ENCODE peak calls at places on chromosomes 6 and 20, in four cellular contexts. One of them, this sample, is unnamed.
A peak's percentile ranks its signal among the peaks of the same experiment; 100 is the strongest.

GRCh38 chr20:36573798-36574277 is 441 bp downstream of the TGIF2 start:
- DNase-seq in GM12878: no peak
- DNase-seq in MCF 10A: no peak
- DNase-seq in progenitor cell of endocrine pancreas: peak; percentile 38
- DNase-seq in this sample: no peak

GRCh38 chr6:8017276-8017701 is 46.9 kb downstream of the BLOC1S5 start:
- DNase-seq in MCF 10A: no peak
- DNase-seq in GM12878: no peak
- DNase-seq in progenitor cell of endocrine pancreas: no peak
- DNase-seq in this sample: no peak

GRCh38 chr6:166253277-166254229 is 54.6 kb downstream of the PRR18 start:
- DNase-seq in progenitor cell of endocrine pancreas: no peak
- DNase-seq in GM12878: no peak
- DNase-seq in MCF 10A: no peak
- DNase-seq in this sample: peak; percentile 48

GRCh38 chr6:111603648-111604047 is 2.0 kb downstream of the TRAF3IP2 start:
- DNase-seq in GM12878: no peak
- DNase-seq in progenitor cell of endocrine pancreas: no peak
- DNase-seq in MCF 10A: no peak
- DNase-seq in this sample: no peak

GRCh38 chr6:107679457-107679856 is 144.7 kb downstream of the SCML4 start:
- DNase-seq in progenitor cell of endocrine pancreas: no peak
- DNase-seq in MCF 10A: no peak
- DNase-seq in GM12878: no peak
- DNase-seq in this sample: no peak

GRCh38 chr20:40657526-40657925 is 31.5 kb downstream of the MAFB start:
- DNase-seq in MCF 10A: no peak
- DNase-seq in GM12878: no peak
- DNase-seq in progenitor cell of endocrine pancreas: no peak
- DNase-seq in this sample: no peak

GRCh38 chr6:68641172-68641571 is 6.1 kb downstream of the ADGRB3 start:
- DNase-seq in MCF 10A: no peak
- DNase-seq in progenitor cell of endocrine pancreas: no peak
- DNase-seq in GM12878: no peak
- DNase-seq in this sample: no peak

GRCh38 chr6:144467153-144467762 is 182.1 kb downstream of the UTRN start:
- DNase-seq in MCF 10A: no peak
- DNase-seq in progenitor cell of endocrine pancreas: no peak
- DNase-seq in GM12878: no peak
- DNase-seq in this sample: no peak

GRCh38 chr6:155310596-155310995 is 3.7 kb downstream of the TFB1M start:
- DNase-seq in GM12878: no peak
- DNase-seq in progenitor cell of endocrine pancreas: no peak
- DNase-seq in MCF 10A: peak; percentile 30
- DNase-seq in this sample: no peak

GRCh38 chr6:113695506-113695905 is 161.6 kb upstream of the MARCKS start:
- DNase-seq in GM12878: no peak
- DNase-seq in progenitor cell of endocrine pancreas: no peak
- DNase-seq in MCF 10A: peak; percentile 57
- DNase-seq in this sample: no peak

GRCh38 chr20:44104807-44105517 is 82.0 kb downstream of the JPH2 start:
- DNase-seq in progenitor cell of endocrine pancreas: no peak
- DNase-seq in MCF 10A: peak; percentile 96
- DNase-seq in GM12878: no peak
- DNase-seq in this sample: no peak

GRCh38 chr6:167580512-167580911 is 246.2 kb upstream of the AFDN start:
- DNase-seq in progenitor cell of endocrine pancreas: no peak
- DNase-seq in MCF 10A: no peak
- DNase-seq in GM12878: no peak
- DNase-seq in this sample: no peak

GRCh38 chr6:170003027-170003426 is 251.6 kb downstream of the ERMARD start:
- DNase-seq in MCF 10A: no peak
- DNase-seq in progenitor cell of endocrine pancreas: no peak
- DNase-seq in GM12878: no peak
- DNase-seq in this sample: no peak

GRCh38 chr20:57395111-57395959 is 4.1 kb downstream of the RBM38 start:
- DNase-seq in progenitor cell of endocrine pancreas: no peak
- DNase-seq in MCF 10A: peak; percentile 18
- DNase-seq in GM12878: no peak
- DNase-seq in this sample: peak; percentile 19

GRCh38 chr6:7052441-7052936 is 55.3 kb upstream of the RREB1 start:
- DNase-seq in progenitor cell of endocrine pancreas: no peak
- DNase-seq in GM12878: no peak
- DNase-seq in MCF 10A: no peak
- DNase-seq in this sample: peak; percentile 21

GRCh38 chr20:44745560-44746366 is at the start of gene KCNK15:
- DNase-seq in GM12878: no peak
- DNase-seq in MCF 10A: no peak
- DNase-seq in progenitor cell of endocrine pancreas: peak; percentile 24
- DNase-seq in this sample: peak; percentile 47

GRCh38 chr20:43726811-43727338 is at the start of gene GTSF1L:
- DNase-seq in progenitor cell of endocrine pancreas: no peak
- DNase-seq in MCF 10A: peak; percentile 15
- DNase-seq in GM12878: no peak
- DNase-seq in this sample: no peak

GRCh38 chr6:55704421-55704820 is 125.4 kb upstream of the HMGCLL1 start:
- DNase-seq in progenitor cell of endocrine pancreas: no peak
- DNase-seq in GM12878: no peak
- DNase-seq in MCF 10A: peak; percentile 27
- DNase-seq in this sample: no peak

GRCh38 chr20:41900292-41900691 is 282.1 kb upstream of the CHD6 start:
- DNase-seq in progenitor cell of endocrine pancreas: no peak
- DNase-seq in GM12878: no peak
- DNase-seq in MCF 10A: no peak
- DNase-seq in this sample: no peak

GRCh38 chr6:28673800-28674671 is 148.4 kb downstream of the GPX5 start:
- DNase-seq in progenitor cell of endocrine pancreas: peak; percentile 25
- DNase-seq in GM12878: peak; percentile 48
- DNase-seq in MCF 10A: peak; percentile 75
- DNase-seq in this sample: peak; percentile 67

GRCh38 chr20:35104685-35105295 is 12.2 kb upstream of the TRPC4AP start:
- DNase-seq in MCF 10A: no peak
- DNase-seq in progenitor cell of endocrine pancreas: no peak
- DNase-seq in GM12878: no peak
- DNase-seq in this sample: no peak

GRCh38 chr6:36627141-36627540 is 33.0 kb downstream of the SRSF3 start:
- DNase-seq in progenitor cell of endocrine pancreas: no peak
- DNase-seq in GM12878: no peak
- DNase-seq in MCF 10A: no peak
- DNase-seq in this sample: no peak

GRCh38 chr20:42159794-42160193 is 541.6 kb upstream of the CHD6 start:
- DNase-seq in progenitor cell of endocrine pancreas: no peak
- DNase-seq in MCF 10A: no peak
- DNase-seq in GM12878: no peak
- DNase-seq in this sample: no peak

GRCh38 chr6:100134703-100135102 is 140.7 kb upstream of the MCHR2 start:
- DNase-seq in GM12878: no peak
- DNase-seq in MCF 10A: no peak
- DNase-seq in progenitor cell of endocrine pancreas: no peak
- DNase-seq in this sample: no peak

GRCh38 chr6:155493694-155494143 is 38.1 kb upstream of the NOX3 start:
- DNase-seq in progenitor cell of endocrine pancreas: no peak
- DNase-seq in MCF 10A: peak; percentile 95
- DNase-seq in GM12878: peak; percentile 56
- DNase-seq in this sample: no peak

GRCh38 chr6:155177369-155177961 is 86.3 kb upstream of the CLDN20 start:
- DNase-seq in GM12878: no peak
- DNase-seq in progenitor cell of endocrine pancreas: no peak
- DNase-seq in MCF 10A: peak; percentile 73
- DNase-seq in this sample: no peak

GRCh38 chr6:169092375-169092774 is 161.3 kb downstream of the THBS2 start:
- DNase-seq in progenitor cell of endocrine pancreas: no peak
- DNase-seq in GM12878: no peak
- DNase-seq in MCF 10A: no peak
- DNase-seq in this sample: no peak

GRCh38 chr20:44886276-44886671 is 769 bp downstream of the YWHAB start:
- DNase-seq in progenitor cell of endocrine pancreas: no peak
- DNase-seq in GM12878: no peak
- DNase-seq in MCF 10A: no peak
- DNase-seq in this sample: no peak

GRCh38 chr20:54132612-54133433 is 41.0 kb downstream of the CYP24A1 start:
- DNase-seq in MCF 10A: peak; percentile 99
- DNase-seq in GM12878: no peak
- DNase-seq in progenitor cell of endocrine pancreas: no peak
- DNase-seq in this sample: no peak

GRCh38 chr20:19661717-19662637 is 96.1 kb upstream of the RIN2 start:
- DNase-seq in progenitor cell of endocrine pancreas: peak; percentile 52
- DNase-seq in GM12878: no peak
- DNase-seq in MCF 10A: peak; percentile 73
- DNase-seq in this sample: peak; percentile 77

GRCh38 chr6:89242574-89243330 is 25.6 kb upstream of the GABRR1 start:
- DNase-seq in MCF 10A: peak; percentile 62
- DNase-seq in GM12878: no peak
- DNase-seq in progenitor cell of endocrine pancreas: no peak
- DNase-seq in this sample: no peak

GRCh38 chr6:25831532-25832306 is at the start of gene SLC17A1:
- DNase-seq in GM12878: no peak
- DNase-seq in progenitor cell of endocrine pancreas: no peak
- DNase-seq in MCF 10A: no peak
- DNase-seq in this sample: no peak
- TF ChIP-seq CTCF in GM12878: no peak
- TF ChIP-seq CTCF in progenitor cell of endocrine pancreas: peak; percentile 34
- TF ChIP-seq CTCF in MCF 10A: no peak
- TF ChIP-seq CTCF in this sample: no peak

GRCh38 chr6:134826889-134827737 is 122.8 kb downstream of the ALDH8A1 start:
- DNase-seq in GM12878: no peak
- DNase-seq in MCF 10A: peak; percentile 97
- DNase-seq in progenitor cell of endocrine pancreas: no peak
- DNase-seq in this sample: no peak
- TF ChIP-seq CTCF in GM12878: no peak
- TF ChIP-seq CTCF in MCF 10A: peak; percentile 22
- TF ChIP-seq CTCF in progenitor cell of endocrine pancreas: no peak
- TF ChIP-seq CTCF in this sample: no peak

GRCh38 chr6:4496284-4496683 is 279.9 kb upstream of the CDYL start:
- DNase-seq in MCF 10A: no peak
- DNase-seq in GM12878: no peak
- DNase-seq in progenitor cell of endocrine pancreas: no peak
- DNase-seq in this sample: no peak
- TF ChIP-seq CTCF in MCF 10A: no peak
- TF ChIP-seq CTCF in GM12878: no peak
- TF ChIP-seq CTCF in progenitor cell of endocrine pancreas: no peak
- TF ChIP-seq CTCF in this sample: no peak

GRCh38 chr20:8043687-8044278 is 24.2 kb upstream of the TMX4 start:
- DNase-seq in progenitor cell of endocrine pancreas: no peak
- DNase-seq in MCF 10A: peak; percentile 65
- DNase-seq in GM12878: no peak
- DNase-seq in this sample: no peak

GRCh38 chr20:8033447-8033846 is 13.9 kb upstream of the TMX4 start:
- DNase-seq in MCF 10A: no peak
- DNase-seq in GM12878: no peak
- DNase-seq in progenitor cell of endocrine pancreas: no peak
- DNase-seq in this sample: no peak

GRCh38 chr20:8036771-8037170 is 17.2 kb upstream of the TMX4 start:
- DNase-seq in MCF 10A: no peak
- DNase-seq in GM12878: no peak
- DNase-seq in progenitor cell of endocrine pancreas: no peak
- DNase-seq in this sample: no peak

DNA sequence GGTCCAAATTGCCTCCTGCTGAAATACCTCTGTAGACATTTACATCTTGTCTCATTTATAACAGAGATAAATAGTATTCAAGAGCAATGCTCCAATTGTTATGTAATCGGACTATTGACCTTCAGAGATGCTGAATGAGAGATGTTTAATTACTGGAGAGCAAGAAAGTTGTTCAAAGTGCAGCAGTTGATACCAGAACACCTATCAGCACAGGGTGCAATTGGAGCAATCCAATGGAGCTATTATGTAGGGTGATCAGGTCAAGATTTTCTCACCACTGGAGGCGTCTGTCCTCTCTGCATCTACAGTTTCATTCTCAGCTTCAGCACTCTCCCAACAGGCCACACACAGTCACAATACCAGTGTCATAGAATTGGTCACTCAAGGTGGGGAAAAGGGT is 19.5 kb upstream of the TMX4 start:
- DNase-seq in GM12878: no peak
- DNase-seq in MCF 10A: no peak
- DNase-seq in progenitor cell of endocrine pancreas: no peak
- DNase-seq in this sample: no peak
- TF ChIP-seq CTCF in GM12878: no peak
- TF ChIP-seq CTCF in MCF 10A: no peak
- TF ChIP-seq CTCF in progenitor cell of endocrine pancreas: no peak
- TF ChIP-seq CTCF in this sample: no peak

GRCh38 chr6:30816791-30817739 is 67.3 kb upstream of the DDR1 start:
- DNase-seq in GM12878: peak; percentile 84
- DNase-seq in MCF 10A: no peak
- DNase-seq in progenitor cell of endocrine pancreas: no peak
- DNase-seq in this sample: no peak

GRCh38 chr6:30821862-30822784 is 62.2 kb upstream of the DDR1 start:
- DNase-seq in GM12878: no peak
- DNase-seq in MCF 10A: peak; percentile 65
- DNase-seq in progenitor cell of endocrine pancreas: no peak
- DNase-seq in this sample: no peak

GRCh38 chr6:30818426-30818841 is 65.9 kb upstream of the DDR1 start:
- DNase-seq in MCF 10A: peak; percentile 89
- DNase-seq in progenitor cell of endocrine pancreas: no peak
- DNase-seq in GM12878: no peak
- DNase-seq in this sample: no peak

GRCh38 chr6:30819287-30819917 is 64.9 kb upstream of the DDR1 start:
- DNase-seq in MCF 10A: peak; percentile 78
- DNase-seq in progenitor cell of endocrine pancreas: no peak
- DNase-seq in GM12878: no peak
- DNase-seq in this sample: no peak

DNA sequence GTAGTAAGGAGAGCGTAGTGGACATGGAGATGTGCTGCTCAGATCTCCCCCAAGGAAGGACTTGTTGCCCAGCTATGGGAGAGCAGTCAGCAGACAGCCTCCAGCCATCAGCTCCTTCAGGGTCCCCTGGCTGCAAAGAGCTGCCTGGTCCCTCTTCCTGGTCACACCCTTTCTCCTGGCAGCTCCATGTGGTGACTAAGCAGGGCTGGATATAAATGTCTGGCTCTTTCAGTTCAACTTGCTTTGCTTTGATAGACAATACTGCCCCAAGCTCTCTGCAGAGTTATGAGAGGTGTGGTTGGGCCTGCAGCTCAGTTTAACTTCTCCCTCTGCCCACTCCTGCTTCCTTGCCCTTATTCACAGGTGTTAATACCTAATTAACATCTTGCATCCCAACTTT is 64.1 kb upstream of the DDR1 start:
- DNase-seq in MCF 10A: peak; percentile 88
- DNase-seq in progenitor cell of endocrine pancreas: no peak
- DNase-seq in GM12878: no peak
- DNase-seq in this sample: no peak
- TF ChIP-seq CTCF in MCF 10A: no peak
- TF ChIP-seq CTCF in progenitor cell of endocrine pancreas: no peak
- TF ChIP-seq CTCF in GM12878: no peak
- TF ChIP-seq CTCF in this sample: no peak

GRCh38 chr20:50256577-50256976 is 65.9 kb downstream of the CEBPB start:
- DNase-seq in GM12878: no peak
- DNase-seq in MCF 10A: no peak
- DNase-seq in progenitor cell of endocrine pancreas: no peak
- DNase-seq in this sample: no peak
- TF ChIP-seq CTCF in GM12878: no peak
- TF ChIP-seq CTCF in MCF 10A: no peak
- TF ChIP-seq CTCF in progenitor cell of endocrine pancreas: no peak
- TF ChIP-seq CTCF in this sample: no peak

This sample was measured in glutamatergic neuron.